ENCODE peak calls at places on chromosomes 13 and 19, in ten cellular contexts. R, P, G, E, V, T, X, K, Y and O are unnamed samples.

GRCh38 chr13:28489975-28490550 is 4.9 kb downstream of the FLT1 start:
- DNase-seq in R (peak), P (no peak), G (no peak), E (no peak), V (no peak), T (no peak), X (no peak), K (no peak), Y (no peak), O (no peak)

GRCh38 chr13:21230516-21230915 is 54.1 kb downstream of the MRPL57 start:
- DNase-seq in R (no peak), P (no peak), G (no peak), E (no peak), V (no peak), T (no peak), X (no peak), K (no peak), Y (no peak), O (no peak)

GRCh38 chr19:41945135-41945766 is 13.9 kb downstream of the RABAC1 start:
- DNase-seq in R (no peak), P (peak), G (no peak), E (no peak), V (peak), T (peak), X (no peak), K (no peak), Y (peak), O (no peak)

GRCh38 chr19:18964121-18964520 is 23.1 kb upstream of the HOMER3 start:
- DNase-seq in R (no peak), P (no peak), G (no peak), E (no peak), V (no peak), T (no peak), X (no peak), K (no peak), Y (no peak), O (no peak)

GRCh38 chr19:50300814-50301606 is 28.2 kb downstream of the KCNC3 start:
- DNase-seq in R (peak), P (peak), G (peak), E (no peak), V (no peak), T (no peak), X (peak), K (no peak), Y (peak), O (no peak)

GRCh38 chr13:84121456-84121855 is 239.2 kb upstream of the SLITRK1 start:
- DNase-seq in R (no peak), P (peak), G (no peak), E (no peak), V (no peak), T (no peak), X (no peak), K (peak), Y (no peak), O (no peak)

GRCh38 chr19:46427518-46427917 is 1.2 kb downstream of the PNMA8C start:
- DNase-seq in R (no peak), P (no peak), G (no peak), E (no peak), V (no peak), T (no peak), X (no peak), K (no peak), Y (no peak), O (no peak)

GRCh38 chr13:24053505-24054251 is 106.8 kb upstream of the SPATA13 start:
- DNase-seq in R (peak), P (peak), G (no peak), E (no peak), V (peak), T (no peak), X (peak), K (peak), Y (peak), O (no peak)

GRCh38 chr13:41019578-41020347 is 647 bp upstream of the ELF1 start:
- DNase-seq in R (no peak), P (no peak), G (no peak), E (no peak), V (no peak), T (no peak), X (no peak), K (no peak), Y (no peak), O (no peak)

GRCh38 chr13:71290963-71291937 is 575.8 kb downstream of the DACH1 start:
- DNase-seq in R (no peak), P (no peak), G (peak), E (no peak), V (no peak), T (no peak), X (peak), K (peak), Y (peak), O (no peak)